ENCODE peak calls at places on chromosomes 5 and 9, in six cellular contexts. Z is AG04449, I is stomach, U is WERI-Rb-1, X is spleen, C is GM12865. V is an unnamed sample.

GRCh38 chr9:107284636-107285035 is 1.6 kb downstream of the RAD23B start:
- DNase-seq in C (peak), Z (no peak), X (no peak), U (no peak), I (no peak), V (no peak)

GRCh38 chr5:76689321-76690026 is 26.5 kb upstream of the F2R start:
- DNase-seq in X (no peak), C (no peak), U (no peak), I (no peak), Z (peak), V (peak)

GRCh38 chr5:112141582-112141981 is 277.5 kb downstream of the EPB41L4A start:
- DNase-seq in U (no peak), C (no peak), I (no peak), Z (no peak), X (no peak), V (no peak)

GRCh38 chr5:172766287-172767104 is 4.5 kb downstream of the DUSP1 start:
- DNase-seq in I (peak), U (no peak), C (no peak), Z (peak), X (no peak), V (peak)

GRCh38 chr9:642014-642413 is 199.5 kb upstream of the DMRT1 start:
- DNase-seq in Z (no peak), X (no peak), I (no peak), U (peak), C (no peak), V (no peak)

GRCh38 chr5:77239126-77239741 is 28.8 kb downstream of the PDE8B start:
- DNase-seq in Z (no peak), U (peak), X (no peak), C (peak), I (no peak), V (peak)

GRCh38 chr5:14143843-14144585 is 872 bp downstream of the TRIO start:
- DNase-seq in I (peak), U (peak), X (peak), C (peak), Z (no peak), V (no peak)

GRCh38 chr5:139394123-139394653 is 716 bp downstream of the PROB1 start:
- DNase-seq in I (no peak), U (no peak), C (peak), Z (no peak), X (peak), V (no peak)

GRCh38 chr5:39501403-39501802 is 76.6 kb upstream of the DAB2 start:
- DNase-seq in Z (peak), C (no peak), I (no peak), U (no peak), X (no peak), V (peak)

GRCh38 chr5:5480481-5481111 is 58.1 kb downstream of the ICE1 start:
- DNase-seq in C (no peak), Z (no peak), U (no peak), X (no peak), I (no peak), V (no peak)

GRCh38 chr5:179906795-179907569 is 715 bp downstream of the TBC1D9B start:
- DNase-seq in C (peak), X (peak), I (peak), U (no peak), Z (no peak), V (peak)

GRCh38 chr5:143569213-143569663 is 165.8 kb upstream of the NR3C1 start:
- DNase-seq in X (no peak), C (no peak), U (no peak), Z (no peak), I (no peak), V (peak)

GRCh38 chr5:68658810-68659372 is 434.9 kb upstream of the SLC30A5 start:
- DNase-seq in I (no peak), U (no peak), Z (no peak), C (no peak), X (no peak), V (no peak)

GRCh38 chr5:68659876-68660275 is 433.9 kb upstream of the SLC30A5 start:
- DNase-seq in I (no peak), C (no peak), Z (no peak), X (no peak), U (no peak), V (peak)

GRCh38 chr5:68656936-68657857 is 436.6 kb upstream of the SLC30A5 start:
- DNase-seq in X (no peak), C (peak), U (no peak), Z (no peak), I (no peak), V (peak)

GRCh38 chr5:68662804-68663307 is 431.0 kb upstream of the SLC30A5 start:
- DNase-seq in U (no peak), Z (no peak), C (no peak), X (no peak), I (no peak), V (no peak)

GRCh38 chr5:68661237-68661636 is 432.6 kb upstream of the SLC30A5 start:
- DNase-seq in C (peak), X (no peak), I (peak), U (peak), Z (no peak), V (peak)
- TF ChIP-seq CTCF in C (peak), X (no peak), I (peak), U (peak), Z (peak), V (peak)

GRCh38 chr9:20569525-20569924 is 52.8 kb downstream of the MLLT3 start:
- DNase-seq in Z (no peak), I (no peak), X (no peak), U (no peak), C (no peak), V (no peak)

GRCh38 chr9:20570086-20570485 is 52.2 kb downstream of the MLLT3 start:
- DNase-seq in U (no peak), I (no peak), Z (no peak), X (no peak), C (no peak), V (peak)

GRCh38 chr9:20573023-20573422 is 49.3 kb downstream of the MLLT3 start:
- DNase-seq in Z (no peak), X (no peak), C (peak), U (no peak), I (no peak), V (no peak)

GRCh38 chr9:20568406-20568805 is 53.9 kb downstream of the MLLT3 start:
- DNase-seq in C (no peak), I (no peak), Z (no peak), U (no peak), X (no peak), V (no peak)

GRCh38 chr9:20570756-20571155 is 51.5 kb downstream of the MLLT3 start:
- DNase-seq in C (peak), X (no peak), U (no peak), Z (no peak), I (no peak), V (peak)
- H3K4me3 ChIP-seq in C (no peak), X (no peak), U (no peak), Z (no peak), I (no peak), V (no peak)

GRCh38 chr5:32780508-32780919 is 69.4 kb downstream of the NPR3 start:
- DNase-seq in Z (no peak), X (no peak), I (no peak), U (no peak), C (no peak), V (no peak)

GRCh38 chr5:32778403-32778802 is 67.3 kb downstream of the NPR3 start:
- DNase-seq in I (no peak), X (no peak), C (no peak), U (no peak), Z (no peak), V (no peak)

GRCh38 chr5:32777222-32777621 is 66.1 kb downstream of the NPR3 start:
- DNase-seq in U (no peak), Z (no peak), C (no peak), X (no peak), I (no peak), V (no peak)

GRCh38 chr5:32777733-32778132 is 66.6 kb downstream of the NPR3 start:
- DNase-seq in X (no peak), U (no peak), C (no peak), Z (no peak), I (no peak), V (peak)

GRCh38 chr5:32779754-32780415 is 68.8 kb downstream of the NPR3 start:
- DNase-seq in U (no peak), I (no peak), X (no peak), C (no peak), Z (no peak), V (no peak)
- TF ChIP-seq CTCF in U (no peak), I (no peak), X (no peak), C (no peak), Z (no peak), V (no peak)

DNA sequence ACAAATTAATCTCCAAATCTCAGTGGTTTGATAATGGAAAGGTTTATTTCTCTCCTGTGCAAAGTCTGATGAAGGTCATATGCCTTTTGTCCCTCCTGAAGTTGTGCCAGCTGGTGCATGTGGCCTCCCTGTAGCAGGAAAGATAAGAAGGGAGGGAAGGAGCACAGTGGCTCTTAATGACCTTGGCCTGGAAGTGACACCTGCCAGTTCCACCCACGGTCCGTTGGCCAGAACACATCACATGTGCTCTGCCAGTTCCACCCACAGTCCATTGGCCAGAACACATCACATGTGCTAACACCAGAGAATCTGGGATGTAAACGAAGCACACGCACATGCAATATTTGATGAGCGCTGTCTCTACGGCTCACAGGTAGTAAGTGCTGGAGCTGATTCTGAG is 130.9 kb downstream of the DOCK2 start:
- DNase-seq in Z (no peak), I (peak), X (no peak), C (no peak), U (no peak), V (no peak)
- H3K4me3 ChIP-seq in Z (no peak), I (no peak), X (no peak), C (no peak), U (no peak), V (no peak)

DNA sequence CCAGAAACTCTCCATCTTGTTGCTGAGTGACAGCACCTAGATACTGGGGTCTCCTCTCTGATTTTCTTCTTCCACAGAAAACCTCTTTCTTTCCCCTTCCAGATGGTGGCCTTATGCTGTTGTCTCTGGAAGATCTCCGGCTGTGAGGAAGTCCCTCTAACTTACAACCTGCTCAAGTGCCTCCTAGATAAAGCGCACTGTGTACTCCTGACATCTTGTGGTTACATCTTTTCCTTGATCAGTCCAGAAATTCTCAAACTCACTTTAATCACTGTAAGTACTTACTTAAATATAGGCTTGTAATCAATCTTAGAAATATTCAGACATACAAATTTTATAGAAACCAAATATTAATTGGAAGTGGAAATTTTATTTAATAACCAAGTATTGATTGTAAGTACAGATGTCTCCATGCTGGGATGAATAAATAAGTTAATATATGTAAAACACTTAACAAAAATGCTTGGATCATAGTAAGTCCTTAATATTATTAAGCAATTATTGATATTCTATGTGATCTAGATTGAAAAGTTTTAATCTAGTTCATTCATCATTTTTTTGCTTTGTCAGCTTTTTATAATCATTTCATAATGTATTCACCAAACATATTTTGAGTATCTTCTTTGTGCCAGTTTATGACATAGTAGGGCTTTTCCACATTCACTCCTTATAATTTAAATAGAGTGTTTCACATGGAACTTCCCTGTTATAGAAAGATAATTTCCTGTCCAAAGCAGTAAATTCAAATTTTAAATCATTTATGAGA is 1381.4 kb upstream of the CDH6 start:
- DNase-seq in Z (no peak), I (no peak), X (no peak), C (no peak), U (peak), V (no peak)
- TF ChIP-seq CTCF in Z (no peak), I (no peak), X (no peak), C (no peak), U (peak), V (no peak)

DNA sequence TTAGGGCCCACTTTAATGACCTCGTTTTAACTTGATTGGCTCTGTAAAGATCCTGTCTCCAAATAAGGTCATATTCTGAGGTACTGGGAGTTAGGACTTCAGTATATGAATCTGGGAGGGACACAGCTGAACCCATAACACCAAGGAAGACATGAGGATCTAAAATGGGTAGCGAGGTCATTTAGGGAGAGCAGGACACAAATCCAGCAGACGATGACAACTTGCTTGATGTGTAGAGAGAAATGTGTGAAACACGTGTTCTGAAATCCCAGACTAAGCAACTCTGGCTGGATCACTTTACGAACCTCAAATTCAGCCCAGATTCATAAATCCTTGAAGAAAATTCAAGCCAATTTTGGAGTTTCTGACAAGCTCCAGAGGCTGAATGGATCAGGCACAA is 74.1 kb upstream of the SLC30A5 start:
- DNase-seq in C (no peak), Z (no peak), X (no peak), U (no peak), I (no peak), V (no peak)
- H3K4me3 ChIP-seq in C (no peak), Z (no peak), X (no peak), U (no peak), I (no peak), V (no peak)

GRCh38 chr5:174056064-174056842 is 10.7 kb downstream of the NSG2 start:
- DNase-seq in C (peak), U (no peak), X (no peak), Z (no peak), I (no peak), V (no peak)
- TF ChIP-seq CTCF in C (no peak), U (no peak), X (no peak), Z (no peak), I (no peak), V (no peak)